ENCODE peak calls at places on chromosomes 3 and 15, in seven cellular contexts. F, X, K, T, S, P and J are unnamed samples.

GRCh38 chr3:152127058-152127457 is 141.7 kb upstream of the MBNL1 start:
- DNase-seq in F (no peak), X (no peak), K (no peak), T (no peak), S (no peak), P (no peak), J (no peak)

GRCh38 chr15:69921626-69922624 is 175.8 kb downstream of the TLE3 start:
- DNase-seq in F (no peak), X (no peak), K (no peak), T (no peak), S (no peak), P (no peak), J (no peak)

GRCh38 chr3:71006810-71007785 is 576.4 kb downstream of the FOXP1 start:
- DNase-seq in F (peak; percentile 69), X (peak; percentile 50), K (peak; percentile 59), T (peak; percentile 69), S (peak; percentile 74), P (no peak), J (peak; percentile 17)

GRCh38 chr3:151795276-151795675 is 18.6 kb upstream of the AADAC start:
- DNase-seq in F (no peak), X (peak; percentile 76), K (no peak), T (peak; percentile 97), S (no peak), P (no peak), J (no peak)

GRCh38 chr15:57923311-57923710 is 142.2 kb downstream of the ALDH1A2 start:
- DNase-seq in F (no peak), X (peak; percentile 9), K (no peak), T (no peak), S (no peak), P (no peak), J (no peak)

GRCh38 chr3:194112120-194113106 is 23.5 kb upstream of the HES1 start:
- DNase-seq in F (no peak), X (no peak), K (no peak), T (peak; percentile 92), S (no peak), P (no peak), J (peak; percentile 89)

GRCh38 chr15:26065723-26066122 is 202.6 kb upstream of the ATP10A start:
- DNase-seq in F (peak; percentile 46), X (no peak), K (peak; percentile 61), T (no peak), S (no peak), P (no peak), J (no peak)

GRCh38 chr3:117145677-117146076 is 436.1 kb downstream of the TUSC7 start:
- DNase-seq in F (no peak), X (peak; percentile 34), K (no peak), T (no peak), S (no peak), P (no peak), J (no peak)

GRCh38 chr3:67375961-67376360 is 278.5 kb downstream of the SUCLG2 start:
- DNase-seq in F (no peak), X (no peak), K (no peak), T (no peak), S (no peak), P (no peak), J (no peak)

GRCh38 chr3:61414456-61414855 is 146.9 kb upstream of the PTPRG start:
- DNase-seq in F (no peak), X (no peak), K (no peak), T (no peak), S (peak; percentile 87), P (no peak), J (no peak)

GRCh38 chr3:64260391-64260790 is 35.1 kb upstream of the PRICKLE2 start:
- DNase-seq in F (no peak), X (no peak), K (no peak), T (no peak), S (no peak), P (no peak), J (no peak)

GRCh38 chr15:60713096-60714084 is 234.4 kb upstream of the ICE2 start:
- DNase-seq in F (no peak), X (peak; percentile 68), K (no peak), T (no peak), S (no peak), P (no peak), J (no peak)

GRCh38 chr15:47405768-47406167 is 311.5 kb upstream of the SEMA6D start:
- DNase-seq in F (peak; percentile 15), X (no peak), K (no peak), T (no peak), S (no peak), P (no peak), J (no peak)

GRCh38 chr3:126287536-126288181 is 69.5 kb downstream of the KLF15 start:
- DNase-seq in F (peak; percentile 88), X (peak; percentile 84), K (peak; percentile 89), T (no peak), S (peak; percentile 19), P (peak; percentile 21), J (peak; percentile 80)

GRCh38 chr15:80818996-80819395 is 39.8 kb downstream of the CEMIP start:
- DNase-seq in F (no peak), X (no peak), K (no peak), T (no peak), S (no peak), P (no peak), J (no peak)

GRCh38 chr3:39965461-39965860 is 156.1 kb downstream of the MYRIP start:
- DNase-seq in F (no peak), X (no peak), K (no peak), T (no peak), S (no peak), P (no peak), J (no peak)

DNA sequence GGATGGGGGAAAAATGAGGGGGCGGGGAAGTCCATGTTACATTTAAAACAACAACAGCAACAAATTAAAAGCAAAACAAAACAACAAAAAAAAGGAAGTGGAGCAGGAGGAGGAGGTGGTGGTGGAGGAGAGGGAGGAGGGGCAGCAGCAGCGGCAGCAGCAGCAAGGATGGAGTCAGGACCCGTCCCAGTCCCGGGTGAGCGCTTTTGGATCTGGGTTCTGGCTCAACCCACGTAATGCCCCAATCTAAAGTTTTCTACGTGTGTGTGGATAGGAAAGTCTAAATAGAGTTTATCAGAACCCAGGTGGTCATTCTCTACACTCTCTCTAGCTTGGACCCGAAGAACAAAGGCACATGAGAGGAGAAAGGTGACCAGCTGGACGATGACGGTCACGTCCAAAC is 721 bp upstream of the ISL2 start:
- DNase-seq in F (peak; percentile 53), X (no peak), K (peak; percentile 18), T (peak; percentile 4), S (no peak), P (no peak), J (no peak)
- TF ChIP-seq EZH2 in F (no peak), X (no peak), K (no peak), T (no peak), S (no peak), P (no peak), J (peak; percentile 65)

DNA sequence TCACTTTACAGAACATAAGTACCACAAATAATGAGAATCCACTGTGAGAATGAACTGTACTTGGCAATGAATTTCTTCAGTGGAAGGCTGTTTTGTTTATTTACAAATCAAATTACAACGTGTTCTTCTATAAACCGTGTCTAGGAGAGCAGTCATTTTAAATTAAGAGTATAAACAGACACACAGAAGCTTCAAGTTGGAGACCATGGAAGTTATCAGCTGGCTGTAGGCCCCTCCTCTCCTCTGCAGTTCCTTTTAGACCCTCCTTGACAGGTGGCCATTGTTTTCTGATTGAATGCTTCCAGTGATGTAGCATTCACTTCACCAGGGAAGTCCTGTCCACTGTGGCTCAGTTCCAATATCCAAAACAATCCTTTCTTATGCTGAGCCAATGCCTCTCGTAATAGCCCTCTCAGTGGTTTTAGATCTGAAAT is 7.3 kb upstream of the MAPK6 start:
- DNase-seq in F (no peak), X (no peak), K (peak; percentile 44), T (no peak), S (no peak), P (no peak), J (no peak)
- TF ChIP-seq EZH2phosphoT487 in F (no peak), X (no peak), K (no peak), T (no peak), S (no peak), P (no peak), J (no peak)

GRCh38 chr15:38589502-38589901 is 24.9 kb upstream of the RASGRP1 start:
- DNase-seq in F (no peak), X (peak; percentile 92), K (no peak), T (peak; percentile 76), S (no peak), P (no peak), J (peak; percentile 68)

GRCh38 chr15:38588672-38589071 is 24.1 kb upstream of the RASGRP1 start:
- DNase-seq in F (no peak), X (no peak), K (no peak), T (no peak), S (no peak), P (no peak), J (no peak)

GRCh38 chr15:38587214-38587613 is 22.6 kb upstream of the RASGRP1 start:
- DNase-seq in F (no peak), X (no peak), K (no peak), T (no peak), S (peak; percentile 30), P (no peak), J (no peak)
- H2AFZ ChIP-seq in F (no peak overlapping the region), X (no peak overlapping the region), K (no peak overlapping the region), T (no peak overlapping the region), S (no peak overlapping the region), P (no peak overlapping the region), J (no peak overlapping the region)

DNA sequence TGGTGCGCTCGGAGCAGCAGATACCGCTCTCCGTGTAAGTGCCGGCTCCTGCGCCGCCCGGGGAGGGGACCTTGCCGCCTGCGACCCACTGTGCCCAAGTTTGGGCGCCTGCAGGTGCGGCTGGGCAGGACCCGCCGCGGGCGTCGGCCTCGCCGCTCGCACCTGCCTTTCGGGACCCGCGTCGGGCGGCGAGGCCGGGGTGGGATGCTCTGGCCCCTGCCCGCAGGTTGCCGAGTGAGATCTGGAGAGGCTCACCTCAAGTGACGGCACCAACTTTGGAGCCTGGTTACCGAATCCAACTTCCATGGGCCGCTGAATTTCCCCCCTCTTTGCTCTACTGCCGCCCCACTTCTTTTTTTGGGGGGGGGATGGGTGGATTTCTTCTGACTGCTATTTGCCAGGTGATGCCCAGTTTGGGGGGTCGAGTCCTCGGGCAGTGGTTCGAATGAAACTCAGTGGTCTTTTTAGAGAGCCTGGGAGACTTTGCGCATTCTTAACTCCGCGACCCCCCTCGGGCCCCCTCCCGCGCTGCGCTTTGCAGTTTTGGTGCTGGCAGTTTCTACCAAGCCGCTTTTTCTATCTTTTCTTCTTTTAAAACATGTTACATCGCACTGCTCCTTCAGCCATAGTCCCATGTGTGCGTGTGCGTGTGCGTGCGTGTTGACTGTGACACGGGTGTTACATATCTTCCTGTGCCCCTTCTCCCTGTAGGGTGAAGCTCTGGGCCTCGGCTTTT is 618 bp downstream of the CACNA2D3 start:
- DNase-seq in F (peak; percentile 55), X (no peak), K (peak; percentile 16), T (no peak), S (no peak), P (no peak), J (no peak)
- TF ChIP-seq EZH2 in F (peak; percentile 54), X (peak; percentile 86), K (peak; percentile 97), T (peak; percentile 72), S (no peak), P (no peak), J (peak; percentile 29)

GRCh38 chr15:90819850-90820249 is 48.5 kb upstream of the FURIN start:
- DNase-seq in F (no peak), X (no peak), K (no peak), T (no peak), S (no peak), P (no peak), J (no peak)
- TF ChIP-seq EZH2phosphoT487 in F (no peak), X (no peak), K (no peak), T (no peak), S (no peak), P (no peak), J (no peak)

GRCh38 chr3:101217458-101217849 is 102.9 kb downstream of the IMPG2 start:
- DNase-seq in F (no peak), X (no peak), K (no peak), T (no peak), S (no peak), P (no peak), J (no peak)
- H2AFZ ChIP-seq in F (no peak overlapping the region), X (no peak overlapping the region), K (no peak overlapping the region), T (no peak overlapping the region), S (no peak overlapping the region), P (no peak overlapping the region), J (no peak overlapping the region)